ENCODE peak calls at places on chromosome X, in four cellular contexts. O, C, I and J are unnamed samples.

GRCh38 chrX:40172169-40172979 is 74.6 kb upstream of the BCOR start:
- DNase-seq in O (peak), C (peak), I (peak), J (no peak)

GRCh38 chrX:135695471-135695870 is 18.0 kb upstream of the CT45A1 start:
- DNase-seq in O (no peak), C (no peak), I (no peak), J (no peak)

GRCh38 chrX:150509703-150510102 is 58.7 kb upstream of the MTM1 start:
- DNase-seq in O (no peak), C (no peak), I (no peak), J (no peak)

GRCh38 chrX:20312018-20312417 is 45.3 kb upstream of the RPS6KA3 start:
- DNase-seq in O (no peak), C (no peak), I (no peak), J (no peak)

GRCh38 chrX:19372170-19373033 is 28.7 kb downstream of the PDHA1 start:
- DNase-seq in O (peak), C (peak), I (no peak), J (peak)

GRCh38 chrX:103883533-103883932 is 51.5 kb upstream of the RAB9B start:
- DNase-seq in O (no peak), C (no peak), I (no peak), J (no peak)

GRCh38 chrX:50386520-50386919 is 84.1 kb downstream of the DGKK start:
- DNase-seq in O (no peak), C (no peak), I (no peak), J (no peak)

GRCh38 chrX:110180928-110181310 is 137.0 kb downstream of the AMMECR1 start:
- DNase-seq in O (no peak), C (no peak), I (no peak), J (no peak)

GRCh38 chrX:123975180-123975579 is 13.7 kb downstream of the STAG2 start:
- DNase-seq in O (no peak), C (no peak), I (no peak), J (no peak)

GRCh38 chrX:102651242-102651967 is at the start of gene GPRASP1:
- DNase-seq in O (peak), C (peak), I (peak), J (peak)

GRCh38 chrX:80879143-80879542 is 69.5 kb upstream of the BRWD3 start:
- DNase-seq in O (peak), C (no peak), I (no peak), J (no peak)

GRCh38 chrX:48520455-48520854 is 1.2 kb upstream of the EBP start:
- DNase-seq in O (no peak), C (no peak), I (no peak), J (no peak)

GRCh38 chrX:13257223-13258051 is 62.4 kb downstream of the ATXN3L start:
- DNase-seq in O (no peak), C (no peak), I (no peak), J (no peak)

GRCh38 chrX:154890990-154891639 is 5.0 kb downstream of the F8A1 start:
- DNase-seq in O (no peak), C (no peak), I (no peak), J (no peak)

GRCh38 chrX:716136-716535 is 85.5 kb downstream of the SHOX start:
- DNase-seq in O (no peak), C (no peak), I (no peak), J (no peak)

GRCh38 chrX:81301877-81302276 is 100.0 kb downstream of the SH3BGRL start:
- DNase-seq in O (no peak), C (no peak), I (no peak), J (no peak)

GRCh38 chrX:132887569-132887968 is 70.9 kb downstream of the HS6ST2 start:
- DNase-seq in O (no peak), C (no peak), I (no peak), J (no peak)

GRCh38 chrX:149715468-149715867 is 3.6 kb downstream of the MAGEA11 start:
- DNase-seq in O (no peak), C (no peak), I (no peak), J (no peak)

GRCh38 chrX:96373047-96373355 is 311.6 kb upstream of the DIAPH2 start:
- DNase-seq in O (no peak), C (no peak), I (no peak), J (no peak)

GRCh38 chrX:66684196-66684595 is 45.3 kb upstream of the EDA2R start:
- DNase-seq in O (no peak), C (no peak), I (no peak), J (no peak)

GRCh38 chrX:40845331-40845911 is 110.1 kb upstream of the MED14 start:
- DNase-seq in O (peak), C (no peak), I (no peak), J (no peak)

GRCh38 chrX:19593684-19594083 is 78.4 kb upstream of the MAP3K15 start:
- DNase-seq in O (peak), C (no peak), I (no peak), J (peak)

GRCh38 chrX:78109458-78109857 is 5.4 kb downstream of the PGK1 start:
- DNase-seq in O (no peak), C (no peak), I (no peak), J (no peak)

GRCh38 chrX:10722804-10723364 is 102.5 kb upstream of the MID1 start:
- DNase-seq in O (peak), C (peak), I (no peak), J (peak)

GRCh38 chrX:23782455-23782854 is 518 bp upstream of the SAT1 start:
- DNase-seq in O (no peak), C (no peak), I (no peak), J (no peak)

GRCh38 chrX:110418857-110419249 is 60.2 kb downstream of the RTL9 start:
- DNase-seq in O (no peak), C (no peak), I (no peak), J (no peak)

GRCh38 chrX:69073241-69073640 is 92.0 kb downstream of the PJA1 start:
- DNase-seq in O (no peak), C (no peak), I (peak), J (no peak)

GRCh38 chrX:87265518-87265917 is 252.1 kb upstream of the KLHL4 start:
- DNase-seq in O (no peak), C (no peak), I (no peak), J (no peak)

GRCh38 chrX:20217906-20218305 is 48.8 kb downstream of the RPS6KA3 start:
- DNase-seq in O (no peak), C (no peak), I (no peak), J (no peak)

GRCh38 chrX:134761788-134762187 is 103.5 kb upstream of the PLAC1 start:
- DNase-seq in O (peak), C (no peak), I (no peak), J (no peak)

GRCh38 chrX:13190051-13190450 is 129.8 kb downstream of the ATXN3L start:
- DNase-seq in O (no peak), C (no peak), I (no peak), J (no peak)

GRCh38 chrX:148995661-148996060 is 495.2 kb downstream of the AFF2 start:
- DNase-seq in O (no peak), C (no peak), I (no peak), J (no peak)

GRCh38 chrX:29274517-29274916 is 687.3 kb downstream of the IL1RAPL1 start:
- DNase-seq in O (no peak), C (no peak), I (no peak), J (no peak)